ENCODE peak calls at places on chromosomes 11 and 22, in five cellular contexts. One of them, this sample, is unnamed.

GRCh38 chr22:44583854-44584253 is 85.8 kb upstream of the RTL6 start:
- DNase-seq in effector memory CD4-positive, alpha-beta T cell: no peak
- DNase-seq in Caco-2: peak; percentile 17
- DNase-seq in lower lobe of right lung: peak; percentile 42
- DNase-seq in naive thymus-derived CD4-positive, alpha-beta T cell: no peak
- DNase-seq in this sample: no peak

GRCh38 chr11:123407124-123407995 is 22.7 kb upstream of the GRAMD1B start:
- DNase-seq in naive thymus-derived CD4-positive, alpha-beta T cell: peak; percentile 70
- DNase-seq in lower lobe of right lung: no peak
- DNase-seq in Caco-2: peak; percentile 87
- DNase-seq in effector memory CD4-positive, alpha-beta T cell: peak; percentile 55
- DNase-seq in this sample: no peak

GRCh38 chr11:122229611-122230386 is 113.8 kb upstream of the BLID start:
- DNase-seq in naive thymus-derived CD4-positive, alpha-beta T cell: no peak
- DNase-seq in effector memory CD4-positive, alpha-beta T cell: no peak
- DNase-seq in Caco-2: peak; percentile 79
- DNase-seq in lower lobe of right lung: no peak
- DNase-seq in this sample: no peak

GRCh38 chr11:3959015-3959917 is 103.8 kb downstream of the STIM1 start:
- DNase-seq in effector memory CD4-positive, alpha-beta T cell: no peak
- DNase-seq in lower lobe of right lung: no peak
- DNase-seq in Caco-2: no peak
- DNase-seq in naive thymus-derived CD4-positive, alpha-beta T cell: no peak
- DNase-seq in this sample: no peak

GRCh38 chr11:114438303-114438702 is 964 bp upstream of the REXO2 start:
- DNase-seq in effector memory CD4-positive, alpha-beta T cell: no peak
- DNase-seq in Caco-2: peak; percentile 66
- DNase-seq in naive thymus-derived CD4-positive, alpha-beta T cell: no peak
- DNase-seq in lower lobe of right lung: no peak
- DNase-seq in this sample: no peak

GRCh38 chr11:73327812-73328364 is 19.8 kb downstream of the ARHGEF17 start:
- DNase-seq in Caco-2: no peak
- DNase-seq in lower lobe of right lung: no peak
- DNase-seq in naive thymus-derived CD4-positive, alpha-beta T cell: no peak
- DNase-seq in effector memory CD4-positive, alpha-beta T cell: no peak
- DNase-seq in this sample: no peak

GRCh38 chr22:33853200-33854097 is 66.8 kb downstream of the LARGE1 start:
- DNase-seq in Caco-2: no peak
- DNase-seq in lower lobe of right lung: peak; percentile 74
- DNase-seq in effector memory CD4-positive, alpha-beta T cell: no peak
- DNase-seq in naive thymus-derived CD4-positive, alpha-beta T cell: no peak
- DNase-seq in this sample: peak; percentile 37

GRCh38 chr11:6746086-6746618 is 25.6 kb downstream of the OR2AG2 start:
- DNase-seq in lower lobe of right lung: no peak
- DNase-seq in Caco-2: no peak
- DNase-seq in effector memory CD4-positive, alpha-beta T cell: peak; percentile 28
- DNase-seq in naive thymus-derived CD4-positive, alpha-beta T cell: peak; percentile 65
- DNase-seq in this sample: no peak

GRCh38 chr11:14308114-14308896 is 50.7 kb downstream of the RRAS2 start:
- DNase-seq in Caco-2: no peak
- DNase-seq in effector memory CD4-positive, alpha-beta T cell: no peak
- DNase-seq in naive thymus-derived CD4-positive, alpha-beta T cell: peak; percentile 47
- DNase-seq in lower lobe of right lung: no peak
- DNase-seq in this sample: no peak

GRCh38 chr11:34916810-34917780 is 677 bp downstream of the PDHX start:
- DNase-seq in lower lobe of right lung: no peak
- DNase-seq in naive thymus-derived CD4-positive, alpha-beta T cell: no peak
- DNase-seq in Caco-2: peak; percentile 37
- DNase-seq in effector memory CD4-positive, alpha-beta T cell: no peak
- DNase-seq in this sample: no peak

GRCh38 chr22:17247832-17248231 is 28.6 kb upstream of the ADA2 start:
- DNase-seq in lower lobe of right lung: no peak
- DNase-seq in naive thymus-derived CD4-positive, alpha-beta T cell: no peak
- DNase-seq in effector memory CD4-positive, alpha-beta T cell: no peak
- DNase-seq in Caco-2: no peak
- DNase-seq in this sample: no peak

GRCh38 chr11:1326435-1327063 is 17.1 kb upstream of the TOLLIP start:
- DNase-seq in naive thymus-derived CD4-positive, alpha-beta T cell: no peak
- DNase-seq in lower lobe of right lung: no peak
- DNase-seq in effector memory CD4-positive, alpha-beta T cell: no peak
- DNase-seq in Caco-2: no peak
- DNase-seq in this sample: no peak

GRCh38 chr22:27796118-27796517 is 5.4 kb downstream of the MN1 start:
- DNase-seq in Caco-2: no peak
- DNase-seq in naive thymus-derived CD4-positive, alpha-beta T cell: no peak
- DNase-seq in lower lobe of right lung: no peak
- DNase-seq in effector memory CD4-positive, alpha-beta T cell: no peak
- DNase-seq in this sample: no peak

GRCh38 chr11:8087756-8088155 is 6.7 kb downstream of the TUB start:
- DNase-seq in Caco-2: no peak
- DNase-seq in naive thymus-derived CD4-positive, alpha-beta T cell: no peak
- DNase-seq in effector memory CD4-positive, alpha-beta T cell: no peak
- DNase-seq in lower lobe of right lung: no peak
- DNase-seq in this sample: no peak

GRCh38 chr11:67498544-67498972 is 6.6 kb downstream of the PITPNM1 start:
- DNase-seq in lower lobe of right lung: no peak
- DNase-seq in naive thymus-derived CD4-positive, alpha-beta T cell: no peak
- DNase-seq in effector memory CD4-positive, alpha-beta T cell: no peak
- DNase-seq in Caco-2: no peak
- DNase-seq in this sample: no peak

GRCh38 chr11:119696378-119697157 is 32.4 kb downstream of the NECTIN1 start:
- DNase-seq in Caco-2: peak; percentile 64
- DNase-seq in naive thymus-derived CD4-positive, alpha-beta T cell: no peak
- DNase-seq in effector memory CD4-positive, alpha-beta T cell: no peak
- DNase-seq in lower lobe of right lung: no peak
- DNase-seq in this sample: no peak

GRCh38 chr11:31487848-31488247 is 21.6 kb downstream of the IMMP1L start:
- DNase-seq in lower lobe of right lung: no peak
- DNase-seq in Caco-2: no peak
- DNase-seq in naive thymus-derived CD4-positive, alpha-beta T cell: peak; percentile 26
- DNase-seq in effector memory CD4-positive, alpha-beta T cell: no peak
- DNase-seq in this sample: no peak

GRCh38 chr22:48301421-48301820 is 1526.3 kb downstream of the BRD1 start:
- DNase-seq in effector memory CD4-positive, alpha-beta T cell: no peak
- DNase-seq in naive thymus-derived CD4-positive, alpha-beta T cell: no peak
- DNase-seq in Caco-2: no peak
- DNase-seq in lower lobe of right lung: peak; percentile 86
- DNase-seq in this sample: no peak

GRCh38 chr11:111384494-111384893 is 5.4 kb upstream of the POU2AF1 start:
- DNase-seq in naive thymus-derived CD4-positive, alpha-beta T cell: no peak
- DNase-seq in lower lobe of right lung: no peak
- DNase-seq in effector memory CD4-positive, alpha-beta T cell: no peak
- DNase-seq in Caco-2: no peak
- DNase-seq in this sample: no peak

GRCh38 chr11:43555811-43556210 is 124.7 kb upstream of the HSD17B12 start:
- DNase-seq in naive thymus-derived CD4-positive, alpha-beta T cell: no peak
- DNase-seq in lower lobe of right lung: no peak
- DNase-seq in effector memory CD4-positive, alpha-beta T cell: no peak
- DNase-seq in Caco-2: no peak
- DNase-seq in this sample: no peak

GRCh38 chr11:43556892-43557291 is 123.6 kb upstream of the HSD17B12 start:
- DNase-seq in naive thymus-derived CD4-positive, alpha-beta T cell: no peak
- DNase-seq in effector memory CD4-positive, alpha-beta T cell: no peak
- DNase-seq in lower lobe of right lung: no peak
- DNase-seq in Caco-2: no peak
- DNase-seq in this sample: no peak

GRCh38 chr11:43558056-43558455 is 122.5 kb upstream of the HSD17B12 start:
- DNase-seq in Caco-2: no peak
- DNase-seq in naive thymus-derived CD4-positive, alpha-beta T cell: no peak
- DNase-seq in effector memory CD4-positive, alpha-beta T cell: no peak
- DNase-seq in lower lobe of right lung: no peak
- DNase-seq in this sample: no peak

GRCh38 chr11:43557553-43558031 is 122.9 kb upstream of the HSD17B12 start:
- DNase-seq in effector memory CD4-positive, alpha-beta T cell: no peak
- DNase-seq in naive thymus-derived CD4-positive, alpha-beta T cell: no peak
- DNase-seq in Caco-2: no peak
- DNase-seq in lower lobe of right lung: no peak
- DNase-seq in this sample: no peak

GRCh38 chr11:43556269-43556668 is 124.3 kb upstream of the HSD17B12 start:
- DNase-seq in naive thymus-derived CD4-positive, alpha-beta T cell: no peak
- DNase-seq in effector memory CD4-positive, alpha-beta T cell: no peak
- DNase-seq in lower lobe of right lung: no peak
- DNase-seq in Caco-2: no peak
- DNase-seq in this sample: no peak
- H3K27me3 ChIP-seq in naive thymus-derived CD4-positive, alpha-beta T cell: no peaks in the 10 kb centered on the region
- H3K27me3 ChIP-seq in effector memory CD4-positive, alpha-beta T cell: peaks cover 15% of the 10 kb centered on the region
- H3K27me3 ChIP-seq in lower lobe of right lung: peaks cover 72% of the 10 kb centered on the region
- H3K27me3 ChIP-seq in Caco-2: peaks cover 2% of the 10 kb centered on the region
- H3K27me3 ChIP-seq in this sample: peaks cover 21% of the 10 kb centered on the region

GRCh38 chr11:126514061-126514713 is 158.7 kb downstream of the ST3GAL4 start:
- DNase-seq in naive thymus-derived CD4-positive, alpha-beta T cell: no peak
- DNase-seq in lower lobe of right lung: no peak
- DNase-seq in effector memory CD4-positive, alpha-beta T cell: no peak
- DNase-seq in Caco-2: no peak
- DNase-seq in this sample: no peak

GRCh38 chr11:126512741-126513715 is 157.5 kb downstream of the ST3GAL4 start:
- DNase-seq in lower lobe of right lung: no peak
- DNase-seq in effector memory CD4-positive, alpha-beta T cell: no peak
- DNase-seq in naive thymus-derived CD4-positive, alpha-beta T cell: no peak
- DNase-seq in Caco-2: no peak
- DNase-seq in this sample: no peak

GRCh38 chr11:126512251-126512650 is 156.8 kb downstream of the ST3GAL4 start:
- DNase-seq in Caco-2: no peak
- DNase-seq in lower lobe of right lung: no peak
- DNase-seq in effector memory CD4-positive, alpha-beta T cell: no peak
- DNase-seq in naive thymus-derived CD4-positive, alpha-beta T cell: no peak
- DNase-seq in this sample: no peak

GRCh38 chr11:126510621-126511370 is 155.3 kb downstream of the ST3GAL4 start:
- DNase-seq in Caco-2: no peak
- DNase-seq in effector memory CD4-positive, alpha-beta T cell: no peak
- DNase-seq in naive thymus-derived CD4-positive, alpha-beta T cell: no peak
- DNase-seq in lower lobe of right lung: no peak
- DNase-seq in this sample: no peak

DNA sequence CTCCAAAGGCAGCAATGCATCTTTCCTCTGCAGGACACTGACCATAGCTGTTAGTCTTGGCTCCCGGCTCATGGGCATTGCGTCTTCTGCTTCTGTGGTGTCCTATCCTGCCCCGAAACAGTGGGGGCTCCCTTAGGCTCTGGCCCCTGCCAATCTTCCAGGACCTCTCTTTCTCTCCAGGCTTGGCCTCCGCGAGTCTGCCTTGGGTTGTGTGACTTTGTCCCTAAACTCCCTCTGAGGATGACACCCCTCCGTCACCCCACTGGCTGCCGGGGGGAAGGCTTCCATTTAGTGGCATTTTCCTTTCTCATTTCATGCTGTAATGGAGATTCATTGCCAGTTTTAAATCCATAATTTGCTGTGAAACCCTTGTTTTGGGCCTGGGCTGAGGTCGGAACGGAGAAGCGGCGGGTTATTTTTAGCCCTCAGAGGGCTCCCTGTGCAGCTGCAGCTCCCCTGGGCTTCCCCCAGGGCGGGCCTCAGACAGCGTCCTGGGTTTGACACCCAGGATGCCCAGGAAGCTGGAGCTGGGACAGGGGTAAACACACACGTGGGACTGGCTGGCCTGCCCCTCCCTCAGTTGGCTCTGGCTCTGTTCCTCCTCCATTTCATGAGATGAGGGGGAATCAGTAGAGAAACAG is 156.1 kb downstream of the ST3GAL4 start:
- DNase-seq in lower lobe of right lung: no peak
- DNase-seq in effector memory CD4-positive, alpha-beta T cell: no peak
- DNase-seq in Caco-2: no peak
- DNase-seq in naive thymus-derived CD4-positive, alpha-beta T cell: no peak
- DNase-seq in this sample: no peak
- H3K27me3 ChIP-seq in lower lobe of right lung: no peaks in the 10 kb centered on the region
- H3K27me3 ChIP-seq in effector memory CD4-positive, alpha-beta T cell: no peaks in the 10 kb centered on the region
- H3K27me3 ChIP-seq in Caco-2: peaks cover 3% of the 10 kb centered on the region
- H3K27me3 ChIP-seq in naive thymus-derived CD4-positive, alpha-beta T cell: no peaks in the 10 kb centered on the region
- H3K27me3 ChIP-seq in this sample: no peaks in the 10 kb centered on the region

GRCh38 chr11:94194712-94195111 is 66.1 kb downstream of the PANX1 start:
- DNase-seq in naive thymus-derived CD4-positive, alpha-beta T cell: no peak
- DNase-seq in lower lobe of right lung: no peak
- DNase-seq in effector memory CD4-positive, alpha-beta T cell: no peak
- DNase-seq in Caco-2: no peak
- DNase-seq in this sample: no peak
- H3K27me3 ChIP-seq in naive thymus-derived CD4-positive, alpha-beta T cell: no peaks in the 10 kb centered on the region
- H3K27me3 ChIP-seq in lower lobe of right lung: no peaks in the 10 kb centered on the region
- H3K27me3 ChIP-seq in effector memory CD4-positive, alpha-beta T cell: no peaks in the 10 kb centered on the region
- H3K27me3 ChIP-seq in Caco-2: no peaks in the 10 kb centered on the region
- H3K27me3 ChIP-seq in this sample: no peaks in the 10 kb centered on the region

DNA sequence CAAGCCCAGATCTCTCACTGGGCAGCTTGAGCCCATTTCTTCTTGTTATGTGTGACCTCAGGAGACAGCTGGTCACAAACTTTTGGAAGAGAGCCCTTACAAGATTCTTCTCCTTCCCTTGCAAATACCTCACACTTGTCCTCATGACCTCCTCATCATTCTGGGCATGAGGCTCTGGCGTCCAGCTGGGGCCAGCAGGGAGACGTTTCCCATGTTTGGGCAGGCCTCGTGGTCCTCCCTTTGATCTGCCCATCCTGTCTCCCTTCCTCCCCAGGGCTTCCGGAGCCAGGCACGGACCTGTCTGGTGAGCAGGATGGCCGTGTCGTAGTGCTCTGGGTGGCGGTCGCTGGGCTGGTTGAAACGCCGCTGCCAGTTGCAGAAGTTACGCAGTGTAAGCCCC is 9.7 kb downstream of the ADAMTS8 start:
- DNase-seq in lower lobe of right lung: no peak
- DNase-seq in naive thymus-derived CD4-positive, alpha-beta T cell: no peak
- DNase-seq in Caco-2: no peak
- DNase-seq in effector memory CD4-positive, alpha-beta T cell: no peak
- DNase-seq in this sample: no peak
- H3K27me3 ChIP-seq in lower lobe of right lung: peaks cover 5% of the 10 kb centered on the region
- H3K27me3 ChIP-seq in naive thymus-derived CD4-positive, alpha-beta T cell: no peaks in the 10 kb centered on the region
- H3K27me3 ChIP-seq in Caco-2: peaks cover 2% of the 10 kb centered on the region
- H3K27me3 ChIP-seq in effector memory CD4-positive, alpha-beta T cell: no peaks in the 10 kb centered on the region
- H3K27me3 ChIP-seq in this sample: peaks cover 27% of the 10 kb centered on the region

DNA sequence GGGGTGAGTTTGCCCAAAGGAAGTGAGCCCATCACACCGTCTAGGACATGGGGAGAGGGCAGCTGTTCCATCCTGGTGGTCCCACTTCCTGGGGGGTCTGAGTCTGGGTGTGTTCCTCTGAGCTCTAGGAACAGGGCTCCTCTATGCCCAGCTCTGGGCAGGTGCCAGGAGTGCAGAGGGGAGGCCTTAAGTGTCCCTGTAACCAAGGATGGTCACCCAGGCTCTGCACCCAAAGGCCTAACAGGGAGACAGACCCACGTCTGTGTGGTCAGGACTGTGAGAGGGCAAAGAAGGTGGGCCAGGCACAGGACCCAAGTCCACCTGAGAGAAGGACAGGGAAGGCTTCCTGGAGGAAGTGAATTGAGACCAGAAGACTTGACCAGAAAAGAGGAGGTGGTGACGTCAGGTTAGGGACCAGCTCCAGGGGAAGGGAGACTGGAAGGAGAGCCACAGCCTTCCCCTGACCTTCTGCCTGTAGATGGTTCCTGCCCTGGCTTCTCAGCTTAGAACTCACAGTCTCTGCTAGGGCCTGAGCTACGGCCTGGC is 11.3 kb upstream of the TCF20 start:
- DNase-seq in naive thymus-derived CD4-positive, alpha-beta T cell: no peak
- DNase-seq in Caco-2: no peak
- DNase-seq in lower lobe of right lung: no peak
- DNase-seq in effector memory CD4-positive, alpha-beta T cell: no peak
- DNase-seq in this sample: no peak
- H3K27me3 ChIP-seq in naive thymus-derived CD4-positive, alpha-beta T cell: no peaks in the 10 kb centered on the region
- H3K27me3 ChIP-seq in Caco-2: no peaks in the 10 kb centered on the region
- H3K27me3 ChIP-seq in lower lobe of right lung: peaks cover 36% of the 10 kb centered on the region
- H3K27me3 ChIP-seq in effector memory CD4-positive, alpha-beta T cell: no peaks in the 10 kb centered on the region
- H3K27me3 ChIP-seq in this sample: peaks cover 19% of the 10 kb centered on the region

This sample was measured in BJ.